ENCODE peak calls at places on chromosome 19, in five cellular contexts. B is HCT116, J is SK-N-SH, E is spleen, P is breast epithelium. X is an unnamed sample.

GRCh38 chr19:3176715-3177501 is 1.7 kb upstream of the S1PR4 start:
- DNase-seq in B (peak; percentile 75), J (no peak), E (peak; percentile 87), P (no peak), X (no peak)

GRCh38 chr19:3285647-3286176 is 61.3 kb downstream of the CELF5 start:
- DNase-seq in B (no peak), J (peak; percentile 91), E (no peak), P (no peak), X (no peak)

GRCh38 chr19:53982611-53983010 is 8.8 kb upstream of the CACNG6 start:
- DNase-seq in B (no peak), J (peak; percentile 80), E (peak; percentile 80), P (peak; percentile 20), X (no peak)

GRCh38 chr19:32869369-32870153 is at the start of gene SLC7A9:
- DNase-seq in B (no peak), J (no peak), E (peak; percentile 31), P (no peak), X (no peak)

GRCh38 chr19:35268546-35269424 is at the start of gene USF2:
- DNase-seq in B (peak; percentile 26), J (peak; percentile 89), E (peak; percentile 94), P (no peak), X (no peak)

GRCh38 chr19:18878058-18878797 is 17.7 kb downstream of the CERS1 start:
- DNase-seq in B (no peak), J (no peak), E (peak; percentile 59), P (no peak), X (no peak)

GRCh38 chr19:37218592-37218935 is 550 bp downstream of the ZNF383 start:
- DNase-seq in B (no peak), J (peak; percentile 14), E (no peak), P (no peak), X (no peak)

GRCh38 chr19:41457241-41457640 is 14.3 kb downstream of the ERICH4 start:
- DNase-seq in B (no peak), J (no peak), E (no peak), P (no peak), X (no peak)

GRCh38 chr19:33796164-33797100 is at the start of gene KCTD15:
- DNase-seq in B (no peak), J (peak; percentile 86), E (no peak), P (no peak), X (no peak)

GRCh38 chr19:33778089-33778791 is 18.4 kb upstream of the KCTD15 start:
- DNase-seq in B (no peak), J (peak; percentile 98), E (peak; percentile 97), P (peak; percentile 50), X (no peak)

GRCh38 chr19:38918526-38918925 is 6.5 kb upstream of the CCER2 start:
- DNase-seq in B (no peak), J (peak; percentile 27), E (peak; percentile 56), P (no peak), X (no peak)

GRCh38 chr19:17948967-17949930 is 16.4 kb downstream of the CCDC124 start:
- DNase-seq in B (no peak), J (no peak), E (peak; percentile 78), P (no peak), X (no peak)

GRCh38 chr19:7417671-7418324 is 69.1 kb downstream of the ARHGEF18 start:
- DNase-seq in B (no peak), J (no peak), E (no peak), P (no peak), X (no peak)

DNA sequence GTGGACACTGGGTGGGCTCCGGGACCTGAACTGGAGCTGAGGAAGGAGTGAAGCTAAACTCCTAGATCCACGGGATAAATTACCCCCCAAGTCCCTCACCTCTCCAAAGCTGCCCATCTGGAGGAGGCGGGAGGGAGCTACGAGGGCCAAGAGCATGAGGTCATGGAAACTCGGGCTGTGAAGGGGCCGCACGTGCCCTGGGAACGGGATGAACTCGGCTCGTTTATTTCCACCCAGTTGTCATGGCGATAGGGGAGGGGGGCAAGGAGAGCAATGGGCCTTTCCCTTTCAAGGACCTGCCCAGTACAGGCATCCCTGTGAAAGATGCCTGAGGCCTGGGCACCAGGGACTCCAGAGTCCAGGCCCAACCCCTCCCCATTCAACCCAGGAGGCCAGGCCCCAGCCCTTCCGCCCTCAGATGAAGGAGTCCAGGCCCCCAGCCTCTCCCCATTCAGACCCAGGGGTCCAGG is 3.8 kb downstream of the PPP1R12C start:
- DNase-seq in B (no peak), J (peak; percentile 70), E (no peak), P (peak; percentile 78), X (no peak)
- TF ChIP-seq POLR2AphosphoS5 in B (no peak), J (no peak), E (peak; percentile 59), P (peak; percentile 95), X (peak; percentile 89)

GRCh38 chr19:1007399-1007745 is 7.2 kb downstream of the GRIN3B start:
- DNase-seq in B (no peak), J (no peak), E (no peak), P (no peak), X (no peak)

GRCh38 chr19:1006711-1007398 is 6.6 kb downstream of the GRIN3B start:
- DNase-seq in B (no peak), J (no peak), E (no peak), P (no peak), X (no peak)

GRCh38 chr19:1004204-1004802 is 4.1 kb downstream of the GRIN3B start:
- DNase-seq in B (no peak), J (no peak), E (no peak), P (no peak), X (no peak)

GRCh38 chr19:1003283-1003682 is 3.1 kb downstream of the GRIN3B start:
- DNase-seq in B (no peak), J (peak; percentile 65), E (no peak), P (no peak), X (no peak)

GRCh38 chr19:1004803-1005664 is 4.8 kb downstream of the GRIN3B start:
- DNase-seq in B (no peak), J (no peak), E (no peak), P (no peak), X (no peak)
- H3K4me1 ChIP-seq in B (peaks cover 3% of the 10 kb centered on the region), J (peaks cover 4% of the 10 kb centered on the region), E (peaks cover 34% of the 10 kb centered on the region), P (no peaks in the 10 kb centered on the region), X (peaks cover 19% of the 10 kb centered on the region)

GRCh38 chr19:1039646-1040475 is at the start of gene ABCA7:
- DNase-seq in B (peak; percentile 96), J (peak; percentile 98), E (peak; percentile 100), P (peak; percentile 98), X (no peak)
- TF ChIP-seq POLR2AphosphoS5 in B (peak; percentile 70), J (peak; percentile 85), E (peak; percentile 96), P (peak; percentile 80), X (peak; percentile 83)

GRCh38 chr19:46860846-46861690 is at the start of gene ARHGAP35:
- DNase-seq in B (no peak), J (peak; percentile 92), E (peak; percentile 93), P (no peak), X (no peak)
- H3K4me1 ChIP-seq in B (peaks cover 35% of the 10 kb centered on the region), J (peaks cover 37% of the 10 kb centered on the region), E (peaks cover 66% of the 10 kb centered on the region), P (peaks cover 10% of the 10 kb centered on the region), X (peaks cover 63% of the 10 kb centered on the region)

X was measured in vagina.